ENCODE peak calls at places on chromosomes 2 and 18, in nine cellular contexts. S is anterior cingulate cortex; E is lower lobe of right lung; R is lower leg skin; O is CD8-positive, alpha-beta T cell; C is heart left ventricle; M is fibroblast of lung; K is NCI-H1092 treated with DMSO at 0.1 percent for 48 hours; B is non-pigmented ciliary epithelial cell. J is an unnamed sample.
A peak's percentile ranks its signal among the peaks of the same experiment; 100 is the strongest.

GRCh38 chr2:18132697-18133096 is 254.2 kb downstream of the KCNS3 start:
- DNase-seq in S (no peak), E (no peak), R (no peak), O (no peak), C (no peak), M (peak; percentile 9), K (no peak), B (peak; percentile 68), J (no peak)

GRCh38 chr2:153495725-153496124 is 17.2 kb upstream of the RPRM start:
- DNase-seq in S (no peak), E (no peak), R (no peak), O (no peak), C (no peak), M (no peak), K (no peak), B (no peak), J (no peak)

GRCh38 chr2:120984452-120985173 is 248.9 kb downstream of the GLI2 start:
- DNase-seq in S (no peak), E (no peak), R (no peak), O (no peak), C (no peak), M (no peak), K (no peak), B (no peak), J (peak; percentile 29)

GRCh38 chr2:46793423-46794416 is 121.9 kb downstream of the MCFD2 start:
- DNase-seq in S (no peak), E (no peak), R (no peak), O (no peak), C (no peak), M (no peak), K (no peak), B (no peak), J (no peak)

GRCh38 chr2:109513749-109514588 is 99.8 kb downstream of the SEPTIN10 start:
- DNase-seq in S (no peak), E (no peak), R (no peak), O (no peak), C (no peak), M (peak; percentile 93), K (no peak), B (peak; percentile 63), J (no peak)

GRCh38 chr2:313991-314390 is 26.1 kb upstream of the ALKAL2 start:
- DNase-seq in S (no peak), E (no peak), R (no peak), O (no peak), C (no peak), M (no peak), K (no peak), B (no peak), J (no peak)

GRCh38 chr2:222802502-222803196 is 58.2 kb upstream of the ACSL3 start:
- DNase-seq in S (no peak), E (no peak), R (no peak), O (no peak), C (no peak), M (no peak), K (peak; percentile 12), B (no peak), J (no peak)

GRCh38 chr2:200744252-200744651 is 67.5 kb upstream of the BZW1 start:
- DNase-seq in S (no peak), E (no peak), R (no peak), O (no peak), C (no peak), M (no peak), K (no peak), B (no peak), J (no peak)

GRCh38 chr2:163692611-163693482 is 43.0 kb downstream of the FIGN start:
- DNase-seq in S (no peak), E (no peak), R (no peak), O (no peak), C (no peak), M (peak; percentile 51), K (no peak), B (no peak), J (no peak)

GRCh38 chr18:2244641-2245040 is 326.7 kb downstream of the METTL4 start:
- DNase-seq in S (no peak), E (no peak), R (no peak), O (no peak), C (no peak), M (no peak), K (no peak), B (no peak), J (no peak)

GRCh38 chr18:44627245-44627644 is 53.4 kb upstream of the SETBP1 start:
- DNase-seq in S (no peak), E (no peak), R (no peak), O (no peak), C (no peak), M (no peak), K (no peak), B (no peak), J (no peak)